ENCODE peak calls at places on chromosomes 4 and X, in six cellular contexts. N is GM06990, Y is fibroblast of mammary gland, Z is upper lobe of right lung, U is psoas muscle, J is HCT116. F is an unnamed sample.
A peak's percentile ranks its signal among the peaks of the same experiment; 100 is the strongest.

GRCh38 chr4:77349796-77350195 is 192.8 kb downstream of the CCNG2 start:
- DNase-seq in N (no peak), Y (peak; percentile 27), Z (no peak), U (no peak), J (no peak), F (no peak)

GRCh38 chr4:19324175-19324574 is 927.5 kb upstream of the SLIT2 start:
- DNase-seq in N (no peak), Y (no peak), Z (no peak), U (no peak), J (no peak), F (no peak)

GRCh38 chr4:53004497-53005148 is 142.5 kb downstream of the RASL11B start:
- DNase-seq in N (no peak), Y (no peak), Z (no peak), U (no peak), J (no peak), F (no peak)

GRCh38 chr4:168998596-168998995 is 11.5 kb downstream of the CBR4 start:
- DNase-seq in N (no peak), Y (no peak), Z (no peak), U (no peak), J (no peak), F (no peak)

GRCh38 chrX:320126-320783 is 1.7 kb upstream of the GTPBP6 start:
- DNase-seq in N (no peak), Y (peak; percentile 18), Z (peak; percentile 65), U (peak; percentile 65), J (no peak), F (no peak)

GRCh38 chr4:125313989-125314602 is 659 bp upstream of the FAT4 start:
- DNase-seq in N (no peak), Y (no peak), Z (no peak), U (no peak), J (no peak), F (no peak)

GRCh38 chrX:12610079-12610478 is 181.1 kb upstream of the PRPS2 start:
- DNase-seq in N (no peak), Y (peak; percentile 34), Z (no peak), U (no peak), J (no peak), F (no peak)

GRCh38 chr4:156620786-156621185 is 350.8 kb downstream of the PDGFC start:
- DNase-seq in N (no peak), Y (no peak), Z (no peak), U (no peak), J (no peak), F (no peak)

GRCh38 chr4:7655549-7656243 is 221.0 kb upstream of the PSAPL1 start:
- DNase-seq in N (no peak), Y (no peak), Z (no peak), U (peak; percentile 48), J (no peak), F (no peak)

GRCh38 chr4:14916554-14917304 is 85.6 kb upstream of the CPEB2 start:
- DNase-seq in N (no peak), Y (peak; percentile 80), Z (no peak), U (no peak), J (peak; percentile 10), F (peak; percentile 49)

GRCh38 chrX:46268429-46268828 is 276.8 kb downstream of the ZNF674 start:
- DNase-seq in N (no peak), Y (peak; percentile 56), Z (no peak), U (no peak), J (peak; percentile 62), F (no peak)

GRCh38 chr4:45650545-45650944 is 473.3 kb downstream of the GABRG1 start:
- DNase-seq in N (no peak), Y (no peak), Z (no peak), U (no peak), J (no peak), F (no peak)

GRCh38 chr4:89422441-89422950 is 114.9 kb upstream of the GPRIN3 start:
- DNase-seq in N (no peak), Y (no peak), Z (no peak), U (no peak), J (no peak), F (no peak)

DNA sequence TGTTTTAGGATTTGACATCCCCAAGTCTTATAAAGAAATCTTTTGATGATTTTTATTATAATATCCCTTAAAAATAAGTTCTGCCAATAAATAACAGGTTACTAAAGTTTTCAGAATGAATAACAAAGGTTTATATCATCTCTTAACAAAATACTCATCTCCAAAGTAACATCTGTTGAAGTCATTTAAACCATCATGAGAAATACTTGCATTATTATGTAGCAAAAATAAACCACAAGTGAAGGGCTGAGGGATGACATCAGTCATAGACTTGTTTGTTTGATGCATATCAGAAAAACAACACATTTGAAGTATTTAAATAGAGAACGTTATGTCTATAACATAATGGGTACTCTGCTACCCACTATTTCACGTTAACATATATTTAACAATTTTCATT is 114.9 kb downstream of the SPOCK3 start:
- DNase-seq in N (no peak), Y (no peak), Z (no peak), U (no peak), J (no peak), F (no peak)
- TF ChIP-seq CTCF in N (no peak), Y (no peak), Z (no peak), U (no peak), J (no peak), F (no peak)

GRCh38 chrX:8988456-8988855 is 45.5 kb downstream of the FAM9B start:
- DNase-seq in N (no peak), Y (peak; percentile 60), Z (no peak), U (no peak), J (no peak), F (peak; percentile 13)
- TF ChIP-seq CTCF in N (no peak), Y (no peak), Z (no peak), U (no peak), J (no peak), F (no peak)

GRCh38 chr4:174135530-174135929 is 147.9 kb downstream of the FBXO8 start:
- DNase-seq in N (no peak), Y (no peak), Z (no peak), U (no peak), J (no peak), F (no peak)
- TF ChIP-seq CTCF in N (no peak), Y (no peak), Z (no peak), U (no peak), J (no peak), F (no peak)

GRCh38 chrX:153580700-153581386 is 18.1 kb downstream of the CCNQ start:
- DNase-seq in N (no peak), Y (no peak), Z (no peak), U (no peak), J (no peak), F (no peak)
- TF ChIP-seq CTCF in N (peak; percentile 3), Y (peak; percentile 7), Z (no peak), U (no peak), J (peak; percentile 55), F (peak; percentile 16)

DNA sequence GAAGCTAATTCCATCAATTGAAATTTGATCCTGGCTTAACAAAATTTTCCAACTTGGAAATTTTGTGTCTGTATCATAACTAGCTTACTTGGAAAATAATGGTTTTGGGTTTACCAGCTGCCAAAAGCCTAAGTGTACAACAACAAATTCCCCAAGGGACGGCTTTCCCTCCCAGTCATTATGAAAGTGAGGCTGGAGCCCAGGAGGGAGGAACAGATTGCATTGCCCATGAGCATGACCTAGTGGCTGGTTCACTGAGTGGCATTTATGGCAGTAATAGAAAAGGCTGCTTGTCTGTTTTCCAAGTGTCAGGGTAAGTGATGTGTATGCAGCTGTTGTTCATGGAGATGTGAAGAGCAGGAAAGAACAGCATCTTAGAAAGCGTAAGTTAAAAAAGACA is 70.8 kb upstream of the HHIP start:
- DNase-seq in N (no peak), Y (peak; percentile 44), Z (no peak), U (no peak), J (no peak), F (no peak)
- TF ChIP-seq CTCF in N (peak; percentile 55), Y (peak; percentile 9), Z (no peak), U (no peak), J (no peak), F (no peak)

DNA sequence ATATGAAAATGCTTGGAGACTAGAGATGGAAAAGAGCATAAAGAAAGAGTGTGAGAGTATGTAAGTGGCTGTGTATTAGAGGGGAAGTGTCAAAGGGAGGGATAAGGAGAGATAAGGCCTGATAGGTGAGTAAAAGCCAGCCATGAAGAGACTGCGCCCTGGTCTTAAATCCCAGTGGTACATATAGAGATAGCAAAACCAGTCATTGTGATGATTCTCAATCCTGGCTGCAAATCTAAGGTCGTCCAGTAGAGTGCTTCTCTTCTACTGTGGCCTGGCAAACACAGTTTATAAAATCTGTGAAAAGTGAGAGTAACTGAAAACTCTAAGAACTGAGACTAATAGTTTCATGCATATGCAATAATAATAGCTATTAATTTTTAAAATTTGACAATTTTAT is 86.9 kb downstream of the MAB21L2 start:
- DNase-seq in N (no peak), Y (no peak), Z (no peak), U (no peak), J (no peak), F (no peak)
- TF ChIP-seq CTCF in N (no peak), Y (no peak), Z (no peak), U (no peak), J (peak; percentile 21), F (no peak)

GRCh38 chr4:141340458-141340857 is 119.8 kb downstream of the ZNF330 start:
- DNase-seq in N (no peak), Y (no peak), Z (no peak), U (no peak), J (no peak), F (no peak)

GRCh38 chr4:141347738-141348524 is 127.2 kb downstream of the ZNF330 start:
- DNase-seq in N (no peak), Y (peak; percentile 21), Z (no peak), U (no peak), J (no peak), F (no peak)

GRCh38 chr4:141350122-141350904 is 129.6 kb downstream of the ZNF330 start:
- DNase-seq in N (no peak), Y (peak; percentile 80), Z (peak; percentile 37), U (no peak), J (no peak), F (no peak)

GRCh38 chr4:141348589-141348988 is 127.9 kb downstream of the ZNF330 start:
- DNase-seq in N (no peak), Y (no peak), Z (no peak), U (no peak), J (no peak), F (no peak)

DNA sequence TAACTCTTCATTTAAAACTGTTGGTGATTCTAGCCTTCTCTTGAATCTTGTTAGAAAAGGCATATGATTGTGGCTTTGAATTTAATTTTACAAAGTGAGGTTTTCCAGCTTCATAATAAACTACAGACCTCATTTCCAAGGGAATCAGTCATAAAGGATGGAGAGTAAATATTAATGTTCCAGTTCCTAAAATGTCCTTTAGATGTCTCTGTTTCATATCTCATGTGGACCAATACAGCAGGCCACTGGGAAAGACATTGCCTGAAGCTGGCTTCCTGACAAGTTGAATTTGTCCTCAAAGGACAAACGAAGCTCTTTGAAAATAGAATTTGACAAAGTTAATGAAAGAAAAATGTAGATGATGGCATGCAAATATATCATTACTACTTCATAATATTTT is 125.4 kb downstream of the ZNF330 start:
- DNase-seq in N (no peak), Y (peak; percentile 68), Z (no peak), U (no peak), J (peak; percentile 24), F (no peak)
- TF ChIP-seq CTCF in N (peak; percentile 32), Y (peak; percentile 64), Z (peak; percentile 62), U (peak; percentile 67), J (peak; percentile 24), F (peak; percentile 64)

DNA sequence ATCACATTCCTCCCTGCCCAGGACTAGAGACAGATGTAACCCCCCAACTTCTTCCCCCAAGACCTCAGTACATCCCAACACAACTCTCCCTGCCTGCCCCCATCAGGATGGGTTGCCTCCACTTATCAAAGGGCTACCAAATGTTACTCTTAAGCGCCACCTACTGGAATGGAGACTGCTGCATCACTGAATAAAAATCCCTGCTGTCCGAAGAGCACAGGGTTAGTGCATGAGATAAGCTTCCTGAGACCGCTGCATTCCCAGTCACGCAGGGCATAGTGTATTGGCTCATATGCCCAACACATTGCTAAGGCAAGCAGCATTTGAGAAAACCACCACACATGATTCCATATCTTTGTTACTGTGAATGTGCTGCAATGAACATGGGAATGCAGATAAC is 544.5 kb downstream of the PPP4R3C start:
- DNase-seq in N (no peak), Y (peak; percentile 2), Z (no peak), U (no peak), J (peak; percentile 12), F (no peak)
- TF ChIP-seq CTCF in N (peak; percentile 40), Y (peak; percentile 20), Z (no peak), U (no peak), J (peak; percentile 52), F (peak; percentile 25)

F was measured in heart right ventricle.